ENCODE peak calls at places on chromosome 19, in seven cellular contexts. X, Z, W, P, M, B and I are unnamed samples.

GRCh38 chr19:682678-683320 is 6.6 kb downstream of the FSTL3 start:
- DNase-seq in W (no peak), B (no peak), Z (no peak), M (no peak), X (peak), P (no peak), I (no peak)

GRCh38 chr19:14479985-14480694 is 5.0 kb upstream of the PTGER1 start:
- DNase-seq in Z (peak), B (peak), X (peak), P (peak), W (peak), M (peak), I (no peak)

GRCh38 chr19:1587872-1588271 is 4.8 kb downstream of the MBD3 start:
- DNase-seq in B (no peak), W (no peak), X (peak), M (no peak), P (no peak), Z (no peak), I (no peak)

GRCh38 chr19:54281008-54281728 is at the start of gene LILRB2:
- DNase-seq in X (peak), M (no peak), Z (no peak), B (no peak), P (no peak), W (no peak), I (no peak)

GRCh38 chr19:13505164-13505695 is 1.0 kb downstream of the CACNA1A start:
- DNase-seq in Z (no peak), X (no peak), B (peak), M (no peak), W (no peak), P (no peak), I (no peak)

GRCh38 chr19:3118232-3119070 is 17.4 kb upstream of the GNA15 start:
- DNase-seq in W (no peak), P (no peak), B (no peak), M (no peak), Z (no peak), X (no peak), I (no peak)

GRCh38 chr19:23904406-23904805 is 10.3 kb upstream of the ZNF726 start:
- DNase-seq in B (no peak), M (no peak), X (no peak), P (no peak), W (no peak), Z (no peak), I (no peak)

GRCh38 chr19:4557971-4558941 is 1.2 kb downstream of the SEMA6B start:
- DNase-seq in X (peak), W (peak), B (no peak), M (peak), P (peak), Z (no peak), I (no peak)

GRCh38 chr19:54137913-54138776 is 583 bp downstream of the CNOT3 start:
- DNase-seq in B (no peak), P (peak), X (no peak), W (peak), Z (no peak), M (peak), I (no peak)

GRCh38 chr19:2084993-2085720 is 11.0 kb downstream of the MOB3A start:
- DNase-seq in X (peak), B (no peak), P (no peak), Z (no peak), M (peak), W (peak), I (no peak)

GRCh38 chr19:51327066-51327985 is 14.6 kb downstream of the VSIG10L start:
- DNase-seq in W (peak), P (peak), M (no peak), B (peak), X (peak), Z (peak), I (no peak)

GRCh38 chr19:1125601-1126533 is 22.1 kb downstream of the GPX4 start:
- DNase-seq in W (no peak), X (no peak), P (no peak), M (no peak), Z (peak), B (no peak), I (no peak)

GRCh38 chr19:2529473-2529918 is 53.6 kb downstream of the GADD45B start:
- DNase-seq in B (no peak), Z (peak), P (no peak), W (peak), M (no peak), X (peak), I (peak)

GRCh38 chr19:10823690-10824089 is 12.3 kb downstream of the TMED1 start:
- DNase-seq in W (no peak), X (no peak), Z (no peak), B (no peak), M (no peak), P (no peak), I (no peak)

GRCh38 chr19:588758-589692 is 656 bp upstream of the HCN2 start:
- DNase-seq in M (no peak), B (no peak), W (peak), P (peak), X (peak), Z (no peak), I (no peak)

GRCh38 chr19:12117203-12117970 is 22.8 kb downstream of the ZNF20 start:
- DNase-seq in P (no peak), X (no peak), M (no peak), B (no peak), W (no peak), Z (no peak), I (no peak)

GRCh38 chr19:30522359-30522758 is 150.2 kb downstream of the ZNF536 start:
- DNase-seq in B (no peak), X (no peak), W (no peak), P (no peak), M (no peak), Z (no peak), I (no peak)

GRCh38 chr19:51098366-51099069 is 9.7 kb downstream of the CTU1 start:
- DNase-seq in B (no peak), P (peak), W (no peak), M (no peak), Z (no peak), X (no peak), I (no peak)

GRCh38 chr19:15418112-15418587 is 638 bp downstream of the AKAP8L start:
- DNase-seq in M (no peak), W (peak), Z (no peak), P (peak), B (no peak), X (peak), I (no peak)

GRCh38 chr19:7529246-7529600 is 6.3 kb upstream of the PNPLA6 start:
- DNase-seq in Z (no peak), P (no peak), W (no peak), M (no peak), X (no peak), B (no peak), I (no peak)

GRCh38 chr19:6214881-6215541 is 64.8 kb downstream of the MLLT1 start:
- DNase-seq in M (no peak), P (no peak), X (peak), Z (no peak), W (no peak), B (no peak), I (no peak)

GRCh38 chr19:4016486-4016885 is 8.9 kb downstream of the PIAS4 start:
- DNase-seq in B (no peak), W (no peak), Z (no peak), M (no peak), P (no peak), X (no peak), I (no peak)

GRCh38 chr19:2846180-2846935 is 5.1 kb downstream of the ZNF555 start:
- DNase-seq in P (no peak), W (no peak), M (no peak), Z (no peak), X (no peak), B (no peak), I (no peak)

GRCh38 chr19:11587302-11587972 is 9.8 kb upstream of the ZNF627 start:
- DNase-seq in X (peak), B (peak), W (peak), P (peak), M (peak), Z (peak), I (no peak)

GRCh38 chr19:15331419-15332310 is 674 bp downstream of the BRD4 start:
- DNase-seq in X (peak), W (peak), M (peak), Z (no peak), B (peak), P (peak), I (no peak)

GRCh38 chr19:2552859-2553258 is 76.9 kb downstream of the GADD45B start:
- DNase-seq in W (peak), M (peak), X (peak), P (no peak), Z (no peak), B (no peak), I (no peak)

GRCh38 chr19:10138879-10139795 is 19.4 kb upstream of the EIF3G start:
- DNase-seq in Z (no peak), W (no peak), P (no peak), B (no peak), M (no peak), X (no peak), I (no peak)

GRCh38 chr19:1451916-1452801 is 2.2 kb downstream of the APC2 start:
- DNase-seq in M (no peak), B (no peak), X (no peak), P (peak), Z (no peak), W (no peak), I (no peak)

GRCh38 chr19:55643003-55643732 is at the start of gene ZNF581:
- DNase-seq in P (peak), Z (peak), X (peak), B (peak), M (peak), W (peak), I (no peak)

DNA sequence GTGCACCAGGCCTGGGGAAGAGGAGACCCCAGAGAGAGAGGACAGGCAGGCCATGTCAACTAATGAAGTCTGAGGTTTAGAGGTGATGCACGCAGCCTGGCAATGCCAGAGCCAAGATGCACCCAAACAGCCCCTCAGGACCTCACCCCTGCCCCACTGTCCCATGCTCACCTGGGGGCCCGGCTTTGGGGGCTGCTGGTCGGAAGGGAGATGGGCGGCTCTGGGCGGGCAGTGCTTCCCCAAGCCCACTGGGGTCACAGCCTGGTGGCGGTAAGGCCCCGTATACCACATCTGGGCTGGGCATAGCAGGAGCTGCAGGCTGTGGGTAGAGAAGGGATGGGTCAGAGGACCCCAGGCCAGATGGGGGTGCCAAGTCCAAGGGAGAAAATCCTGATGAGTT is 8.6 kb upstream of the TMEM161A start:
- DNase-seq in W (no peak), M (no peak), B (no peak), P (no peak), X (no peak), Z (no peak), I (no peak)
- H2AFZ ChIP-seq in W (no peak), M (no peak), B (no peak), P (no peak), X (no peak), Z (peak), I (no peak)

DNA sequence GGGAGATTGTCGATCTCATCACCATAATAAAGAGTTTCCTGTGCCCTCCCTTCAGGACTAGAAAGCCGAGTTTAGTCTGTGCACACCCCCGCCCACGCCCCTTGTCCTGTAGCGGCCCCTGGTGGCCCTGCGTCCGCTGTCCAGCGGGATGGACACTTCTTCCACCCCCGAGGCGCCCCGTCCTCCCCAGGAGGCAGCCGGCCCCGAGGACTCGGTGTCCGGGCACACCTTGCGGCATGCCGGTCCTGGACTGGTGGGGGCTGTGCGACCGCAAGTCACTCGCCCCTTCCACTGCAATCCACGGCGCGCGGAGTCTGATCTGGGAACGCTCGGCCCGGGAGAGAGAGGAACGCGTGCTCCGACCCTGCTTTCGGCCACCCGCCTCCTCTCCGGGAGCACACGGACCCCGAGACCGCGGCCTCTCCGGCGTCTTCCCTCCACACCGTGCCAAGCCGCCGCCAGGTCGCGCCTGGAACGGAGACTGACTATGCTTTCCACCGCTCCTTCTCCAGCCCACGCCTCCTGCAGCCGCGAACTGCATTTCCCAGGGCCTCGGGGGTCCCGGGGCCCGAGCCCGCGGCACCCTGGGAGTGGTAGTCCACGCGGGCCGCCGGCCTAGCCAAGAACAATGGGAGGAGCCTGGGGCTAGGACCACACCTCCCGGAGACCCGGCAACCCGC is 678 bp upstream of the KMT2B start:
- DNase-seq in W (peak), X (peak), Z (peak), M (peak), B (peak), P (no peak), I (peak)
- H2AFZ ChIP-seq in W (peak), X (peak), Z (peak), M (peak), B (peak), P (peak), I (peak)

GRCh38 chr19:46052896-46053295 is 12.1 kb upstream of the IGFL4 start:
- DNase-seq in B (no peak), M (no peak), Z (no peak), X (no peak), P (no peak), W (no peak), I (no peak)

GRCh38 chr19:46060012-46060411 is 19.2 kb upstream of the IGFL4 start:
- DNase-seq in M (no peak), W (no peak), P (no peak), B (no peak), Z (no peak), X (no peak), I (no peak)

GRCh38 chr19:46056536-46056935 is 15.7 kb upstream of the IGFL4 start:
- DNase-seq in X (no peak), P (no peak), B (no peak), W (no peak), M (no peak), Z (no peak), I (peak)
- H2AFZ ChIP-seq in X (no peak), P (no peak), B (no peak), W (no peak), M (no peak), Z (no peak), I (peak)

DNA sequence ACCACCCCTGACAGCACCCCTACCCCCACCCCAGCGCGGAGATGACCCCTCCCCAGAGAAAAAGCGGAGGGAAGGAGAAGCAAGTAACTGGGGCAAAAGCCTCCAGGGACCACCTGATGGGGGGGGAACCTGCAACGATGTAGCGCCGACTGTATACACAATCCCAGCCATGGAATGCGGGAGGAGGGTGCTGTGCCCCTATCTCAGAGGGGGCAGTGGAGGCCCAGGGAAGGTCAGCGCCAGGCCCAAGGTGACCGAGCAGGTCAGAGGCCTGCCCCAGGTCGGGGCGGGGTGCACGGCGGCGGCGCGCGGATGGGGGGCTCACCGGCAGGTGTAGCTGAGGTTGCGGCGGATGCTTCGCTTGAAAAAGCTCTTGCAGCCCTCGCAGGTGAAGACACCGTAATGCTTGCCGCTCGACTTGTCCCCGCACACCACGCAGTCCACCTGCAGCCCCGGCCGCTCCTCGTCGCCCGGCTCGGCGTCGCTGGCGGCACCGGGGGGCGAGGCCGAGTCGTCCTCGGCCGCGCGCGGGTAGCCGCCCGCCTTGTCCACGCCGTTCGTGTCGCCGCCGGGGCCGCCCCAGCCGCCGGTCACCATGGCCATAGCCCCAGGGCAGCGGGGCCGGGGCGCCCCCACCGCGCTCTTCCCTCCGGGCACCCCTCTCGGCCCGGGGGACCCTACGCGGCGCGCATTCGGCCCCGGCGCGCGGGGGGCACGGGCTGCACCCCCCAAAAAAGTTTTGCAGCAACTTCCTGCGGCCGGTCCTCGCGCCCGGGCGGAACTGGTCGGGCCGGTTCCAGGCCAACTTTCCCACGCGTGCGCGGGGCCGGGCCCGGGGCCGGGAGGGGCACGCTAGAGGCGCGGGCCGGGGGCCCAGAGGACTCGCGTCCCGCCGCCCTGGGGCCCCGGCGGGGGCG is 843 bp downstream of the NR2F6 start:
- DNase-seq in M (no peak), W (no peak), Z (no peak), X (peak), P (peak), B (no peak), I (no peak)
- H2AFZ ChIP-seq in M (no peak), W (peak), Z (peak), X (peak), P (no peak), B (peak), I (peak)

GRCh38 chr19:44846455-44847143 is 502 bp downstream of the NECTIN2 start:
- DNase-seq in B (peak), Z (no peak), M (no peak), W (peak), P (peak), X (peak), I (no peak)
- H2AFZ ChIP-seq in B (peak), Z (peak), M (peak), W (peak), P (no peak), X (peak), I (peak)

GRCh38 chr19:38227272-38228004 is 3.4 kb upstream of the DPF1 start:
- DNase-seq in B (no peak), X (no peak), Z (no peak), W (no peak), M (no peak), P (no peak), I (no peak)

GRCh38 chr19:38229585-38230073 is 5.6 kb upstream of the DPF1 start:
- DNase-seq in P (peak), Z (peak), W (peak), B (peak), M (peak), X (peak), I (peak)

GRCh38 chr19:38224014-38224862 is at the start of gene DPF1:
- DNase-seq in M (peak), P (peak), W (peak), X (peak), Z (peak), B (peak), I (peak)

GRCh38 chr19:38228491-38229439 is 4.7 kb upstream of the DPF1 start:
- DNase-seq in M (no peak), W (peak), X (no peak), B (no peak), P (peak), Z (no peak), I (no peak)

DNA sequence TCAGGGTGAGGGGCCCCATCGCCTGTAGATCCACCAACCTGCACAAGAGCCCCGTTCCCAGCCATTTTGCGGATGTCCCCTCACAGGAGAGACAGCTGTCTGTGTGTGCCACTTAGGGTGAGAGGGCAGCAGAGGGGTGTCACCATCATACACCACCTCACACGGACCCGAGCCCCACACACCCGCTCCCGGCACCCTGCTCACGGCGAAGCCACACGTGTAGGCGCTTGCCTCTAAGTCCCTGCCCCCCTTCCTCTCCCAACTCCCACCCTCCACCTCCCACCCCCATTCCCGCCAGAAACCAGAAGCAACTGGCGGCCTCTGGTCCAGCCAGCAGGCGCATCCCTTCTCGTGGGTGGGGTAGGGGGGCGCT is 4.0 kb upstream of the DPF1 start:
- DNase-seq in X (no peak), W (no peak), M (no peak), Z (no peak), B (no peak), P (peak), I (no peak)
- H2AFZ ChIP-seq in X (no peak), W (no peak), M (no peak), Z (peak), B (peak), P (no peak), I (no peak)